ENCODE peak calls at places on chromosome 5, in seven cellular contexts. B, E, Z, W, D, M and U are unnamed samples.

GRCh38 chr5:10645146-10645545 is 81.3 kb downstream of the ANKRD33B start:
- DNase-seq in D (no peak), E (no peak), B (no peak), W (no peak), M (no peak), Z (no peak), U (no peak)

GRCh38 chr5:171405615-171406014 is 13.8 kb upstream of the FGF18 start:
- DNase-seq in B (no peak), W (peak; percentile 18), M (no peak), Z (no peak), D (no peak), E (no peak), U (no peak)

GRCh38 chr5:6745706-6746217 is 32.5 kb downstream of the TENT4A start:
- DNase-seq in E (no peak), D (no peak), B (peak; percentile 68), M (peak; percentile 21), W (peak; percentile 54), Z (no peak), U (peak; percentile 81)

GRCh38 chr5:80860934-80861613 is 99.1 kb upstream of the RASGRF2 start:
- DNase-seq in B (no peak), M (peak; percentile 21), Z (peak; percentile 71), D (no peak), W (peak; percentile 92), E (peak; percentile 80), U (no peak)

GRCh38 chr5:17910318-17910717 is 276.1 kb downstream of the TAF11L14 start:
- DNase-seq in M (no peak), B (no peak), E (no peak), Z (no peak), D (no peak), W (peak; percentile 8), U (no peak)

GRCh38 chr5:126801174-126801991 is 24.4 kb downstream of the LMNB1 start:
- DNase-seq in E (no peak), Z (no peak), M (no peak), D (no peak), W (no peak), B (no peak), U (no peak)

GRCh38 chr5:145068696-145069095 is 766.4 kb downstream of the PRELID2 start:
- DNase-seq in D (no peak), W (no peak), Z (no peak), M (no peak), E (no peak), B (no peak), U (no peak)

GRCh38 chr5:56700711-56701110 is 114.6 kb upstream of the MAP3K1 start:
- DNase-seq in E (no peak), M (no peak), D (no peak), B (no peak), W (no peak), Z (no peak), U (no peak)

GRCh38 chr5:168086104-168086610 is 205.3 kb upstream of the WWC1 start:
- DNase-seq in Z (peak; percentile 82), M (no peak), W (peak; percentile 71), B (peak; percentile 72), D (no peak), E (peak; percentile 75), U (peak; percentile 19)

GRCh38 chr5:67164856-67165523 is 31.6 kb downstream of the CD180 start:
- DNase-seq in Z (no peak), D (peak; percentile 44), B (no peak), M (no peak), W (no peak), E (no peak), U (no peak)

GRCh38 chr5:94613583-94613982 is 4.8 kb downstream of the KIAA0825 start:
- DNase-seq in D (no peak), E (no peak), Z (no peak), W (peak; percentile 1), M (no peak), B (peak; percentile 24), U (peak; percentile 41)

GRCh38 chr5:132667761-132668705 is 5.8 kb upstream of the IL4 start:
- DNase-seq in W (no peak), D (no peak), M (no peak), Z (no peak), B (no peak), E (no peak), U (no peak)

GRCh38 chr5:125826214-125826613 is 597.0 kb upstream of the GRAMD2B start:
- DNase-seq in Z (no peak), B (no peak), D (no peak), E (no peak), W (no peak), M (no peak), U (no peak)

GRCh38 chr5:113005454-113005853 is 28.9 kb downstream of the DCP2 start:
- DNase-seq in Z (peak; percentile 16), E (no peak), W (peak; percentile 64), D (no peak), M (no peak), B (no peak), U (no peak)

GRCh38 chr5:176817369-176817841 is 7.0 kb downstream of the UNC5A start:
- DNase-seq in W (no peak), E (no peak), D (peak; percentile 32), Z (no peak), M (no peak), B (peak; percentile 64), U (no peak)

GRCh38 chr5:174612686-174613085 is 111.7 kb upstream of the MSX2 start:
- DNase-seq in Z (no peak), E (no peak), D (no peak), B (peak; percentile 57), M (no peak), W (no peak), U (peak; percentile 82)

GRCh38 chr5:37875051-37875787 is 35.4 kb upstream of the GDNF start:
- DNase-seq in E (peak; percentile 72), D (no peak), B (peak; percentile 16), M (peak; percentile 59), Z (no peak), W (peak; percentile 81), U (no peak)

GRCh38 chr5:152425083-152425482 is 20.0 kb upstream of the NMUR2 start:
- DNase-seq in D (no peak), M (no peak), E (no peak), W (no peak), Z (no peak), B (no peak), U (no peak)

GRCh38 chr5:157166164-157166493 is at the start of gene GARIN3:
- DNase-seq in E (no peak), Z (no peak), W (no peak), D (no peak), B (no peak), M (no peak), U (no peak)

GRCh38 chr5:175652741-175653663 is 4.9 kb upstream of the HRH2 start:
- DNase-seq in D (no peak), E (no peak), Z (peak; percentile 34), W (peak; percentile 6), B (no peak), M (no peak), U (no peak)

GRCh38 chr5:22889714-22890113 is 36.6 kb upstream of the CDH12 start:
- DNase-seq in E (no peak), W (no peak), M (no peak), B (no peak), Z (no peak), D (no peak), U (no peak)

GRCh38 chr5:159878988-159879471 is 37.3 kb upstream of the ADRA1B start:
- DNase-seq in W (peak; percentile 87), B (peak; percentile 83), M (peak; percentile 39), Z (peak; percentile 48), D (peak; percentile 86), E (peak; percentile 63), U (no peak)

GRCh38 chr5:149639718-149640117 is 58.4 kb downstream of the ARHGEF37 start:
- DNase-seq in E (no peak), W (no peak), M (no peak), D (no peak), Z (no peak), B (no peak), U (no peak)